ENCODE peak calls at places on chromosomes 7 and 10, in six cellular contexts. One of them, this sample, is unnamed.
A peak's percentile ranks its signal among the peaks of the same experiment; 100 is the strongest.

GRCh38 chr10:70441161-70441876 is at the start of gene NODAL:
- DNase-seq in NCI-H2081: no peak
- DNase-seq in left ventricle myocardium superior: no peak
- DNase-seq in GM03348: no peak
- DNase-seq in activated naive CD8-positive, alpha-beta T cell treated with anti-CD3 and anti-CD28 coated beads, Interleukin-2, amount 50 U/mL, for 24 hours: no peak
- DNase-seq in kidney tubule cell: no peak
- DNase-seq in this sample: no peak

GRCh38 chr7:123583821-123584220 is 17.8 kb upstream of the ASB15 start:
- DNase-seq in NCI-H2081: no peak
- DNase-seq in left ventricle myocardium superior: no peak
- DNase-seq in GM03348: no peak
- DNase-seq in activated naive CD8-positive, alpha-beta T cell treated with anti-CD3 and anti-CD28 coated beads, Interleukin-2, amount 50 U/mL, for 24 hours: no peak
- DNase-seq in kidney tubule cell: no peak
- DNase-seq in this sample: no peak

GRCh38 chr10:92421550-92421949 is 130.6 kb downstream of the MARCHF5 start:
- DNase-seq in NCI-H2081: no peak
- DNase-seq in left ventricle myocardium superior: no peak
- DNase-seq in GM03348: no peak
- DNase-seq in activated naive CD8-positive, alpha-beta T cell treated with anti-CD3 and anti-CD28 coated beads, Interleukin-2, amount 50 U/mL, for 24 hours: no peak
- DNase-seq in kidney tubule cell: no peak
- DNase-seq in this sample: no peak

GRCh38 chr10:104350146-104350635 is 3.4 kb upstream of the CFAP58 start:
- DNase-seq in NCI-H2081: peak; percentile 48
- DNase-seq in left ventricle myocardium superior: no peak
- DNase-seq in GM03348: peak; percentile 63
- DNase-seq in activated naive CD8-positive, alpha-beta T cell treated with anti-CD3 and anti-CD28 coated beads, Interleukin-2, amount 50 U/mL, for 24 hours: no peak
- DNase-seq in kidney tubule cell: peak; percentile 68
- DNase-seq in this sample: peak; percentile 51

GRCh38 chr10:44071479-44071878 is 313.4 kb downstream of the CXCL12 start:
- DNase-seq in NCI-H2081: no peak
- DNase-seq in left ventricle myocardium superior: no peak
- DNase-seq in GM03348: peak; percentile 68
- DNase-seq in activated naive CD8-positive, alpha-beta T cell treated with anti-CD3 and anti-CD28 coated beads, Interleukin-2, amount 50 U/mL, for 24 hours: no peak
- DNase-seq in kidney tubule cell: no peak
- DNase-seq in this sample: no peak

GRCh38 chr7:18320971-18321567 is 174.5 kb upstream of the HDAC9 start:
- DNase-seq in NCI-H2081: peak; percentile 16
- DNase-seq in left ventricle myocardium superior: no peak
- DNase-seq in GM03348: peak; percentile 54
- DNase-seq in activated naive CD8-positive, alpha-beta T cell treated with anti-CD3 and anti-CD28 coated beads, Interleukin-2, amount 50 U/mL, for 24 hours: no peak
- DNase-seq in kidney tubule cell: peak; percentile 42
- DNase-seq in this sample: no peak

GRCh38 chr10:33506391-33506790 is 171.9 kb upstream of the NRP1 start:
- DNase-seq in NCI-H2081: no peak
- DNase-seq in left ventricle myocardium superior: no peak
- DNase-seq in GM03348: no peak
- DNase-seq in activated naive CD8-positive, alpha-beta T cell treated with anti-CD3 and anti-CD28 coated beads, Interleukin-2, amount 50 U/mL, for 24 hours: no peak
- DNase-seq in kidney tubule cell: peak; percentile 8
- DNase-seq in this sample: no peak

GRCh38 chr7:20834656-20835055 is 48.0 kb upstream of the SP8 start:
- DNase-seq in NCI-H2081: peak; percentile 25
- DNase-seq in left ventricle myocardium superior: no peak
- DNase-seq in GM03348: no peak
- DNase-seq in activated naive CD8-positive, alpha-beta T cell treated with anti-CD3 and anti-CD28 coated beads, Interleukin-2, amount 50 U/mL, for 24 hours: no peak
- DNase-seq in kidney tubule cell: peak; percentile 9
- DNase-seq in this sample: no peak

GRCh38 chr10:73168486-73168844 is 546 bp downstream of the FAM149B1 start:
- DNase-seq in NCI-H2081: no peak
- DNase-seq in left ventricle myocardium superior: no peak
- DNase-seq in GM03348: no peak
- DNase-seq in activated naive CD8-positive, alpha-beta T cell treated with anti-CD3 and anti-CD28 coated beads, Interleukin-2, amount 50 U/mL, for 24 hours: no peak
- DNase-seq in kidney tubule cell: peak; percentile 62
- DNase-seq in this sample: no peak

GRCh38 chr7:91289633-91290260 is 25.5 kb downstream of the FZD1 start:
- DNase-seq in NCI-H2081: no peak
- DNase-seq in left ventricle myocardium superior: no peak
- DNase-seq in GM03348: no peak
- DNase-seq in activated naive CD8-positive, alpha-beta T cell treated with anti-CD3 and anti-CD28 coated beads, Interleukin-2, amount 50 U/mL, for 24 hours: no peak
- DNase-seq in kidney tubule cell: peak; percentile 66
- DNase-seq in this sample: no peak

GRCh38 chr7:105979405-105979804 is 16.3 kb downstream of the CDHR3 start:
- DNase-seq in NCI-H2081: no peak
- DNase-seq in left ventricle myocardium superior: no peak
- DNase-seq in GM03348: no peak
- DNase-seq in activated naive CD8-positive, alpha-beta T cell treated with anti-CD3 and anti-CD28 coated beads, Interleukin-2, amount 50 U/mL, for 24 hours: no peak
- DNase-seq in kidney tubule cell: no peak
- DNase-seq in this sample: no peak

GRCh38 chr10:123926401-123927264 is 35.0 kb upstream of the CPXM2 start:
- DNase-seq in NCI-H2081: no peak
- DNase-seq in left ventricle myocardium superior: no peak
- DNase-seq in GM03348: peak; percentile 72
- DNase-seq in activated naive CD8-positive, alpha-beta T cell treated with anti-CD3 and anti-CD28 coated beads, Interleukin-2, amount 50 U/mL, for 24 hours: no peak
- DNase-seq in kidney tubule cell: peak; percentile 66
- DNase-seq in this sample: no peak

GRCh38 chr7:74449809-74450397 is 3.8 kb upstream of the GTF2IRD1 start:
- DNase-seq in NCI-H2081: peak; percentile 37
- DNase-seq in left ventricle myocardium superior: peak; percentile 29
- DNase-seq in GM03348: peak; percentile 87
- DNase-seq in activated naive CD8-positive, alpha-beta T cell treated with anti-CD3 and anti-CD28 coated beads, Interleukin-2, amount 50 U/mL, for 24 hours: peak; percentile 77
- DNase-seq in kidney tubule cell: peak; percentile 57
- DNase-seq in this sample: peak; percentile 11

GRCh38 chr7:152180587-152180986 is 155.1 kb downstream of the GALNT11 start:
- DNase-seq in NCI-H2081: no peak
- DNase-seq in left ventricle myocardium superior: no peak
- DNase-seq in GM03348: no peak
- DNase-seq in activated naive CD8-positive, alpha-beta T cell treated with anti-CD3 and anti-CD28 coated beads, Interleukin-2, amount 50 U/mL, for 24 hours: no peak
- DNase-seq in kidney tubule cell: no peak
- DNase-seq in this sample: no peak

GRCh38 chr7:158607563-158607962 is 19.9 kb upstream of the PTPRN2 start:
- DNase-seq in NCI-H2081: no peak
- DNase-seq in left ventricle myocardium superior: no peak
- DNase-seq in GM03348: no peak
- DNase-seq in activated naive CD8-positive, alpha-beta T cell treated with anti-CD3 and anti-CD28 coated beads, Interleukin-2, amount 50 U/mL, for 24 hours: no peak
- DNase-seq in kidney tubule cell: no peak
- DNase-seq in this sample: no peak

GRCh38 chr10:47379901-47380300 is 4.2 kb downstream of the ZNF488 start:
- DNase-seq in NCI-H2081: no peak
- DNase-seq in left ventricle myocardium superior: no peak
- DNase-seq in GM03348: no peak
- DNase-seq in activated naive CD8-positive, alpha-beta T cell treated with anti-CD3 and anti-CD28 coated beads, Interleukin-2, amount 50 U/mL, for 24 hours: no peak
- DNase-seq in kidney tubule cell: no peak
- DNase-seq in this sample: no peak

GRCh38 chr7:73382938-73383503 is 50.6 kb upstream of the FZD9 start:
- DNase-seq in NCI-H2081: no peak
- DNase-seq in left ventricle myocardium superior: no peak
- DNase-seq in GM03348: no peak
- DNase-seq in activated naive CD8-positive, alpha-beta T cell treated with anti-CD3 and anti-CD28 coated beads, Interleukin-2, amount 50 U/mL, for 24 hours: no peak
- DNase-seq in kidney tubule cell: no peak
- DNase-seq in this sample: no peak

GRCh38 chr7:88480901-88481300 is 174.2 kb upstream of the STEAP4 start:
- DNase-seq in NCI-H2081: no peak
- DNase-seq in left ventricle myocardium superior: peak; percentile 20
- DNase-seq in GM03348: no peak
- DNase-seq in activated naive CD8-positive, alpha-beta T cell treated with anti-CD3 and anti-CD28 coated beads, Interleukin-2, amount 50 U/mL, for 24 hours: no peak
- DNase-seq in kidney tubule cell: peak; percentile 19
- DNase-seq in this sample: no peak

GRCh38 chr10:70337201-70337651 is 45.2 kb downstream of the LRRC20 start:
- DNase-seq in NCI-H2081: no peak
- DNase-seq in left ventricle myocardium superior: no peak
- DNase-seq in GM03348: no peak
- DNase-seq in activated naive CD8-positive, alpha-beta T cell treated with anti-CD3 and anti-CD28 coated beads, Interleukin-2, amount 50 U/mL, for 24 hours: no peak
- DNase-seq in kidney tubule cell: no peak
- DNase-seq in this sample: no peak

GRCh38 chr10:11882646-11883375 is 59.7 kb downstream of the PROSER2 start:
- DNase-seq in NCI-H2081: no peak
- DNase-seq in left ventricle myocardium superior: no peak
- DNase-seq in GM03348: no peak
- DNase-seq in activated naive CD8-positive, alpha-beta T cell treated with anti-CD3 and anti-CD28 coated beads, Interleukin-2, amount 50 U/mL, for 24 hours: no peak
- DNase-seq in kidney tubule cell: peak; percentile 85
- DNase-seq in this sample: no peak

GRCh38 chr7:1804310-1804709 is 134.2 kb downstream of the ELFN1 start:
- DNase-seq in NCI-H2081: no peak
- DNase-seq in left ventricle myocardium superior: no peak
- DNase-seq in GM03348: no peak
- DNase-seq in activated naive CD8-positive, alpha-beta T cell treated with anti-CD3 and anti-CD28 coated beads, Interleukin-2, amount 50 U/mL, for 24 hours: no peak
- DNase-seq in kidney tubule cell: no peak
- DNase-seq in this sample: no peak

GRCh38 chr10:6065406-6065805 is 3.2 kb upstream of the IL2RA start:
- DNase-seq in NCI-H2081: no peak
- DNase-seq in left ventricle myocardium superior: no peak
- DNase-seq in GM03348: no peak
- DNase-seq in activated naive CD8-positive, alpha-beta T cell treated with anti-CD3 and anti-CD28 coated beads, Interleukin-2, amount 50 U/mL, for 24 hours: no peak
- DNase-seq in kidney tubule cell: no peak
- DNase-seq in this sample: no peak

GRCh38 chr10:62422068-62422590 is 48.0 kb downstream of the ZNF365 start:
- DNase-seq in NCI-H2081: no peak
- DNase-seq in left ventricle myocardium superior: no peak
- DNase-seq in GM03348: peak; percentile 54
- DNase-seq in activated naive CD8-positive, alpha-beta T cell treated with anti-CD3 and anti-CD28 coated beads, Interleukin-2, amount 50 U/mL, for 24 hours: no peak
- DNase-seq in kidney tubule cell: peak; percentile 91
- DNase-seq in this sample: no peak

GRCh38 chr7:41448104-41448503 is 254.8 kb downstream of the INHBA start:
- DNase-seq in NCI-H2081: no peak
- DNase-seq in left ventricle myocardium superior: no peak
- DNase-seq in GM03348: peak; percentile 48
- DNase-seq in activated naive CD8-positive, alpha-beta T cell treated with anti-CD3 and anti-CD28 coated beads, Interleukin-2, amount 50 U/mL, for 24 hours: no peak
- DNase-seq in kidney tubule cell: no peak
- DNase-seq in this sample: no peak

GRCh38 chr7:98788921-98789320 is 80.9 kb downstream of the TMEM130 start:
- DNase-seq in NCI-H2081: no peak
- DNase-seq in left ventricle myocardium superior: no peak
- DNase-seq in GM03348: peak; percentile 48
- DNase-seq in activated naive CD8-positive, alpha-beta T cell treated with anti-CD3 and anti-CD28 coated beads, Interleukin-2, amount 50 U/mL, for 24 hours: no peak
- DNase-seq in kidney tubule cell: no peak
- DNase-seq in this sample: no peak

GRCh38 chr7:28908775-28909174 is 49.4 kb downstream of the TRIL start:
- DNase-seq in NCI-H2081: no peak
- DNase-seq in left ventricle myocardium superior: no peak
- DNase-seq in GM03348: no peak
- DNase-seq in activated naive CD8-positive, alpha-beta T cell treated with anti-CD3 and anti-CD28 coated beads, Interleukin-2, amount 50 U/mL, for 24 hours: no peak
- DNase-seq in kidney tubule cell: no peak
- DNase-seq in this sample: no peak

GRCh38 chr7:33612434-33612833 is 292.9 kb upstream of the BMPER start:
- DNase-seq in NCI-H2081: no peak
- DNase-seq in left ventricle myocardium superior: no peak
- DNase-seq in GM03348: no peak
- DNase-seq in activated naive CD8-positive, alpha-beta T cell treated with anti-CD3 and anti-CD28 coated beads, Interleukin-2, amount 50 U/mL, for 24 hours: no peak
- DNase-seq in kidney tubule cell: no peak
- DNase-seq in this sample: no peak

GRCh38 chr7:115218076-115218475 is 296.2 kb downstream of the MDFIC start:
- DNase-seq in NCI-H2081: no peak
- DNase-seq in left ventricle myocardium superior: no peak
- DNase-seq in GM03348: no peak
- DNase-seq in activated naive CD8-positive, alpha-beta T cell treated with anti-CD3 and anti-CD28 coated beads, Interleukin-2, amount 50 U/mL, for 24 hours: no peak
- DNase-seq in kidney tubule cell: no peak
- DNase-seq in this sample: no peak

GRCh38 chr10:80272793-80273522 is 16.5 kb downstream of the MAT1A start:
- DNase-seq in NCI-H2081: no peak
- DNase-seq in left ventricle myocardium superior: no peak
- DNase-seq in GM03348: no peak
- DNase-seq in activated naive CD8-positive, alpha-beta T cell treated with anti-CD3 and anti-CD28 coated beads, Interleukin-2, amount 50 U/mL, for 24 hours: no peak
- DNase-seq in kidney tubule cell: peak; percentile 23
- DNase-seq in this sample: no peak

GRCh38 chr10:99914236-99914635 is 95.5 kb downstream of the DNMBP start:
- DNase-seq in NCI-H2081: no peak
- DNase-seq in left ventricle myocardium superior: no peak
- DNase-seq in GM03348: no peak
- DNase-seq in activated naive CD8-positive, alpha-beta T cell treated with anti-CD3 and anti-CD28 coated beads, Interleukin-2, amount 50 U/mL, for 24 hours: no peak
- DNase-seq in kidney tubule cell: no peak
- DNase-seq in this sample: no peak

GRCh38 chr10:72173635-72174296 is 42.0 kb upstream of the ANAPC16 start:
- DNase-seq in NCI-H2081: no peak
- DNase-seq in left ventricle myocardium superior: no peak
- DNase-seq in GM03348: no peak
- DNase-seq in activated naive CD8-positive, alpha-beta T cell treated with anti-CD3 and anti-CD28 coated beads, Interleukin-2, amount 50 U/mL, for 24 hours: no peak
- DNase-seq in kidney tubule cell: peak; percentile 87
- DNase-seq in this sample: no peak

GRCh38 chr7:28536259-28536658 is 123.9 kb downstream of the CREB5 start:
- DNase-seq in NCI-H2081: no peak
- DNase-seq in left ventricle myocardium superior: no peak
- DNase-seq in GM03348: peak; percentile 27
- DNase-seq in activated naive CD8-positive, alpha-beta T cell treated with anti-CD3 and anti-CD28 coated beads, Interleukin-2, amount 50 U/mL, for 24 hours: no peak
- DNase-seq in kidney tubule cell: peak; percentile 77
- DNase-seq in this sample: no peak

GRCh38 chr7:39541493-39541892 is 24.7 kb upstream of the YAE1 start:
- DNase-seq in NCI-H2081: no peak
- DNase-seq in left ventricle myocardium superior: no peak
- DNase-seq in GM03348: no peak
- DNase-seq in activated naive CD8-positive, alpha-beta T cell treated with anti-CD3 and anti-CD28 coated beads, Interleukin-2, amount 50 U/mL, for 24 hours: no peak
- DNase-seq in kidney tubule cell: no peak
- DNase-seq in this sample: no peak

GRCh38 chr7:108456845-108457540 is 757 bp upstream of the NRCAM start:
- DNase-seq in NCI-H2081: no peak
- DNase-seq in left ventricle myocardium superior: no peak
- DNase-seq in GM03348: no peak
- DNase-seq in activated naive CD8-positive, alpha-beta T cell treated with anti-CD3 and anti-CD28 coated beads, Interleukin-2, amount 50 U/mL, for 24 hours: no peak
- DNase-seq in kidney tubule cell: no peak
- DNase-seq in this sample: no peak

GRCh38 chr7:118194571-118194970 is 10.6 kb downstream of the LSM8 start:
- DNase-seq in NCI-H2081: no peak
- DNase-seq in left ventricle myocardium superior: no peak
- DNase-seq in GM03348: no peak
- DNase-seq in activated naive CD8-positive, alpha-beta T cell treated with anti-CD3 and anti-CD28 coated beads, Interleukin-2, amount 50 U/mL, for 24 hours: no peak
- DNase-seq in kidney tubule cell: no peak
- DNase-seq in this sample: no peak